ENCODE peak calls at places on chromosome 14, in ten cellular contexts. Q is NCI-H1417; C is NCI-H2029 treated with DMSO at 0.1 percent for 48 hours; R is kidney epithelial cell; T is fibroblast of gingiva; G is iPS-NIHi11; F is amniotic stem cell; L is activated CD4-positive, alpha-beta T cell treated with anti-CD3 and anti-CD28 coated beads, Interleukin-2, amount 10 ng/mL, durations not matched to agents 7 days and 5 days; J is activated T-helper 1 cell treated with anti-CD3 and anti-CD28 coated beads, Interleukin-2, amount 50 U/mL, for 16 hours; P is left colon. D is an unnamed sample.

GRCh38 chr14:96806836-96807235 is 9.7 kb downstream of the VRK1 start:
- DNase-seq in Q (no peak), C (no peak), R (no peak), T (peak; percentile 22), G (no peak), F (no peak), L (no peak), J (no peak), P (no peak), D (no peak)

GRCh38 chr14:75636100-75636692 is 24.5 kb downstream of the ERG28 start:
- DNase-seq in Q (peak; percentile 50), C (no peak), R (no peak), T (peak; percentile 73), G (peak; percentile 21), F (no peak), L (no peak), J (no peak), P (no peak), D (no peak)

GRCh38 chr14:66383271-66383670 is 102.9 kb upstream of the CCDC196 start:
- DNase-seq in Q (no peak), C (no peak), R (no peak), T (no peak), G (no peak), F (no peak), L (no peak), J (no peak), P (no peak), D (no peak)

GRCh38 chr14:58488550-58488949 is 61.0 kb downstream of the KIAA0586 start:
- DNase-seq in Q (no peak), C (no peak), R (peak; percentile 35), T (peak; percentile 3), G (no peak), F (peak; percentile 12), L (no peak), J (no peak), P (no peak), D (no peak)

GRCh38 chr14:95300002-95300696 is 19.6 kb downstream of the CLMN start:
- DNase-seq in Q (no peak), C (no peak), R (peak; percentile 43), T (no peak), G (no peak), F (no peak), L (no peak), J (no peak), P (no peak), D (no peak)

GRCh38 chr14:50608302-50608851 is 48.4 kb downstream of the ATL1 start:
- DNase-seq in Q (no peak), C (no peak), R (no peak), T (peak; percentile 75), G (no peak), F (no peak), L (no peak), J (no peak), P (no peak), D (no peak)

GRCh38 chr14:38209572-38210159 is 2.0 kb downstream of the SSTR1 start:
- DNase-seq in Q (no peak), C (no peak), R (no peak), T (no peak), G (peak; percentile 18), F (no peak), L (no peak), J (no peak), P (peak; percentile 24), D (no peak)

GRCh38 chr14:33812181-33812580 is 138.7 kb downstream of the EGLN3 start:
- DNase-seq in Q (no peak), C (no peak), R (no peak), T (no peak), G (no peak), F (no peak), L (no peak), J (no peak), P (no peak), D (no peak)

GRCh38 chr14:68784995-68785816 is 7.7 kb downstream of the ZFP36L1 start:
- DNase-seq in Q (no peak), C (no peak), R (peak; percentile 96), T (peak; percentile 30), G (no peak), F (no peak), L (no peak), J (no peak), P (peak; percentile 28), D (no peak)

GRCh38 chr14:68427550-68427890 is 365.3 kb downstream of the ZFP36L1 start:
- DNase-seq in Q (no peak), C (no peak), R (no peak), T (no peak), G (no peak), F (no peak), L (no peak), J (no peak), P (no peak), D (no peak)

GRCh38 chr14:78851189-78851588 is 681.0 kb downstream of the NRXN3 start:
- DNase-seq in Q (no peak), C (no peak), R (no peak), T (no peak), G (no peak), F (no peak), L (no peak), J (no peak), P (no peak), D (no peak)

GRCh38 chr14:92694807-92695206 is 53.6 kb downstream of the LGMN start:
- DNase-seq in Q (no peak), C (no peak), R (no peak), T (no peak), G (no peak), F (no peak), L (no peak), J (no peak), P (no peak), D (no peak)

GRCh38 chr14:90820958-90821357 is 4.7 kb upstream of the TTC7B start:
- DNase-seq in Q (peak; percentile 26), C (no peak), R (peak; percentile 56), T (no peak), G (no peak), F (no peak), L (peak; percentile 62), J (peak; percentile 37), P (no peak), D (no peak)

GRCh38 chr14:59123975-59124374 is 64.5 kb upstream of the DAAM1 start:
- DNase-seq in Q (peak; percentile 33), C (no peak), R (no peak), T (peak; percentile 21), G (no peak), F (no peak), L (no peak), J (no peak), P (no peak), D (no peak)